ENCODE peak calls at places on chromosomes 1 and 21, in nine cellular contexts. Z, P, L, U, V, D, R, E and W are unnamed samples.
A peak's percentile ranks its signal among the peaks of the same experiment; 100 is the strongest.

GRCh38 chr1:200923607-200924006 is 28.9 kb downstream of the INAVA start:
- DNase-seq in Z (no peak), P (no peak), L (peak; percentile 2), U (no peak), V (no peak), D (no peak), R (no peak), E (no peak), W (no peak)

GRCh38 chr1:156677616-156678596 is 699 bp upstream of the NES start:
- DNase-seq in Z (peak; percentile 85), P (peak; percentile 74), L (peak; percentile 74), U (peak; percentile 84), V (peak; percentile 75), D (peak; percentile 59), R (no peak), E (peak; percentile 77), W (no peak)

GRCh38 chr1:24048205-24048869 is 63.6 kb downstream of the MYOM3 start:
- DNase-seq in Z (no peak), P (no peak), L (no peak), U (no peak), V (no peak), D (no peak), R (no peak), E (no peak), W (no peak)

GRCh38 chr1:182304218-182305016 is 87.2 kb downstream of the GLUL start:
- DNase-seq in Z (no peak), P (no peak), L (no peak), U (peak; percentile 26), V (no peak), D (no peak), R (no peak), E (no peak), W (no peak)

GRCh38 chr1:93681095-93681548 is 515 bp downstream of the BCAR3 start:
- DNase-seq in Z (no peak), P (no peak), L (no peak), U (no peak), V (peak; percentile 56), D (no peak), R (no peak), E (no peak), W (no peak)

GRCh38 chr1:116483481-116484309 is 87.1 kb downstream of the CD58 start:
- DNase-seq in Z (no peak), P (peak; percentile 56), L (no peak), U (no peak), V (peak; percentile 74), D (peak; percentile 82), R (no peak), E (peak; percentile 69), W (no peak)

GRCh38 chr1:208047975-208048374 is 137.1 kb upstream of the CD34 start:
- DNase-seq in Z (no peak), P (peak; percentile 59), L (no peak), U (peak; percentile 58), V (no peak), D (peak; percentile 47), R (no peak), E (peak; percentile 76), W (no peak)

GRCh38 chr1:223423641-223424233 is 30.5 kb downstream of the CCDC185 start:
- DNase-seq in Z (no peak), P (no peak), L (no peak), U (no peak), V (no peak), D (no peak), R (no peak), E (no peak), W (no peak)

GRCh38 chr21:28884481-28884880 is 108.2 kb downstream of the LTN1 start:
- DNase-seq in Z (no peak), P (no peak), L (no peak), U (no peak), V (no peak), D (no peak), R (no peak), E (no peak), W (no peak)

GRCh38 chr1:229875086-229875485 is 192.0 kb upstream of the GALNT2 start:
- DNase-seq in Z (no peak), P (no peak), L (no peak), U (no peak), V (peak; percentile 34), D (no peak), R (no peak), E (no peak), W (no peak)
- H3K4me1 ChIP-seq in Z (peaks cover 17% of the 10 kb centered on the region), P (peaks cover 13% of the 10 kb centered on the region), L (peaks cover 4% of the 10 kb centered on the region), U (no peaks in the 10 kb centered on the region), V (no peaks in the 10 kb centered on the region), D (no peaks in the 10 kb centered on the region), R (no peaks in the 10 kb centered on the region), E (no peaks in the 10 kb centered on the region), W (peaks cover 12% of the 10 kb centered on the region)

GRCh38 chr1:220807726-220808125 is 21.0 kb downstream of the MTARC1 start:
- DNase-seq in Z (no peak), P (no peak), L (no peak), U (no peak), V (no peak), D (no peak), R (no peak), E (peak; percentile 52), W (no peak)
- H3K9me3 ChIP-seq in Z (no peaks in the 10 kb centered on the region), P (no peaks in the 10 kb centered on the region), L (no peaks in the 10 kb centered on the region), U (no peaks in the 10 kb centered on the region), V (no peaks in the 10 kb centered on the region), D (no peaks in the 10 kb centered on the region), R (no peaks in the 10 kb centered on the region), E (no peaks in the 10 kb centered on the region), W (no peaks in the 10 kb centered on the region)

GRCh38 chr1:205714190-205714905 is 34.0 kb upstream of the SLC45A3 start:
- DNase-seq in Z (peak; percentile 36), P (no peak), L (no peak), U (no peak), V (no peak), D (no peak), R (no peak), E (no peak), W (peak; percentile 33)

GRCh38 chr1:205709059-205709398 is 28.7 kb upstream of the SLC45A3 start:
- DNase-seq in Z (no peak), P (no peak), L (no peak), U (no peak), V (no peak), D (no peak), R (no peak), E (no peak), W (no peak)

GRCh38 chr1:205709640-205710039 is 29.3 kb upstream of the SLC45A3 start:
- DNase-seq in Z (no peak), P (no peak), L (no peak), U (no peak), V (no peak), D (no peak), R (no peak), E (no peak), W (no peak)

GRCh38 chr1:205710201-205711062 is 30.1 kb upstream of the SLC45A3 start:
- DNase-seq in Z (no peak), P (no peak), L (no peak), U (no peak), V (no peak), D (no peak), R (no peak), E (no peak), W (no peak)

GRCh38 chr1:205711105-205712048 is 31.1 kb upstream of the SLC45A3 start:
- DNase-seq in Z (peak; percentile 80), P (no peak), L (peak; percentile 84), U (peak; percentile 75), V (peak; percentile 85), D (peak; percentile 85), R (no peak), E (peak; percentile 71), W (peak; percentile 70)
- TF ChIP-seq CTCF in Z (peak; percentile 91), P (peak; percentile 92), L (peak; percentile 95), U (peak; percentile 69), V (peak; percentile 86), D (peak; percentile 89), R (peak; percentile 77), E (peak; percentile 84), W (peak; percentile 90)

GRCh38 chr1:205972081-205972480 is 28.8 kb upstream of the SLC26A9 start:
- DNase-seq in Z (no peak), P (no peak), L (no peak), U (no peak), V (no peak), D (no peak), R (no peak), E (no peak), W (no peak)

GRCh38 chr1:205967555-205968335 is 24.5 kb upstream of the SLC26A9 start:
- DNase-seq in Z (no peak), P (no peak), L (no peak), U (no peak), V (no peak), D (no peak), R (no peak), E (no peak), W (no peak)

GRCh38 chr1:205970486-205970885 is 27.2 kb upstream of the SLC26A9 start:
- DNase-seq in Z (no peak), P (no peak), L (no peak), U (no peak), V (no peak), D (no peak), R (no peak), E (no peak), W (no peak)

GRCh38 chr1:205971082-205971481 is 27.8 kb upstream of the SLC26A9 start:
- DNase-seq in Z (no peak), P (no peak), L (no peak), U (no peak), V (no peak), D (no peak), R (no peak), E (no peak), W (no peak)

DNA sequence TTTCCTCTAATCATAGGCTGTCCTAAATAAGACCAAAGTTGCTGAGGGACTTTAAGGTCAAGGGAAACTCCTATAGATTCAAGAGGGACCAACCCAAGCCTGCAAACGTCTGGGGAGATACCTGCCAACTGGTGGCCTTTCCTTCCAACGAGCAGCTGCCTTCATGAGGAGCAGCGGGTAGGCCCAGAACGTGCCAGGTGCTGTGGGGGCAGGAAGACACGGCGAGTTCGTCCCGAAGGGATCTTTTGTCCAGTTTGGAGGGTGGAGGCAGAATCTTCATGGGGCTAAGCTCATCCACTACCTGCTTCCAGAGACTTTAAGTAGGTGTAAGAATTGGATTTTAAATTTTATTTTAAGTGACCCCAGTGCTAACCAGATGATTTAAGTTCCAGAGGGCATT is 26.0 kb upstream of the SLC26A9 start:
- DNase-seq in Z (no peak), P (no peak), L (no peak), U (no peak), V (no peak), D (no peak), R (no peak), E (no peak), W (no peak)
- H3K4me1 ChIP-seq in Z (peaks cover 7% of the 10 kb centered on the region), P (peaks cover 19% of the 10 kb centered on the region), L (no peaks in the 10 kb centered on the region), U (no peaks in the 10 kb centered on the region), V (no peaks in the 10 kb centered on the region), D (no peaks in the 10 kb centered on the region), R (no peaks in the 10 kb centered on the region), E (no peaks in the 10 kb centered on the region), W (no peaks in the 10 kb centered on the region)

GRCh38 chr21:32658524-32658923 is 46.3 kb upstream of the CFAP298 start:
- DNase-seq in Z (no peak), P (no peak), L (no peak), U (no peak), V (no peak), D (no peak), R (no peak), E (no peak), W (no peak)
- H3K9me3 ChIP-seq in Z (no peaks in the 10 kb centered on the region), P (no peaks in the 10 kb centered on the region), L (no peaks in the 10 kb centered on the region), U (no peaks in the 10 kb centered on the region), V (no peaks in the 10 kb centered on the region), D (no peaks in the 10 kb centered on the region), R (no peaks in the 10 kb centered on the region), E (no peaks in the 10 kb centered on the region), W (no peaks in the 10 kb centered on the region)

GRCh38 chr1:48876221-48876785 is 99.6 kb upstream of the BEND5 start:
- DNase-seq in Z (peak; percentile 7), P (no peak), L (no peak), U (no peak), V (no peak), D (no peak), R (no peak), E (no peak), W (no peak)
- TF ChIP-seq CTCF in Z (no peak), P (no peak), L (no peak), U (no peak), V (no peak), D (no peak), R (no peak), E (no peak), W (no peak)